ENCODE peak calls at places on chromosomes 13 and 19, in six cellular contexts. A is choroid plexus epithelial cell, T is A673, B is transverse colon, I is HAP-1, Y is pancreas. D is an unnamed sample.
A peak's percentile ranks its signal among the peaks of the same experiment; 100 is the strongest.

GRCh38 chr19:58386576-58387337 is at the start of gene RPS5:
- DNase-seq in Y (peak; percentile 94), I (peak; percentile 99), B (peak; percentile 96), A (peak; percentile 99), T (peak; percentile 99), D (peak; percentile 99)

GRCh38 chr19:24046550-24046949 is 40.4 kb upstream of the ZNF254 start:
- DNase-seq in I (no peak), Y (no peak), A (peak; percentile 78), B (no peak), T (no peak), D (no peak)

GRCh38 chr13:66014757-66015156 is 1215.4 kb downstream of the PCDH9 start:
- DNase-seq in A (no peak), I (no peak), Y (no peak), T (no peak), B (no peak), D (no peak)

GRCh38 chr13:111994578-111994977 is 72.4 kb upstream of the SOX1 start:
- DNase-seq in B (no peak), T (no peak), Y (no peak), I (no peak), A (no peak), D (no peak)

GRCh38 chr13:112752711-112753541 is 63.1 kb downstream of the ATP11A start:
- DNase-seq in A (no peak), Y (no peak), B (no peak), T (no peak), I (no peak), D (peak; percentile 72)

GRCh38 chr19:29366757-29367156 is 153.8 kb upstream of the UQCRFS1 start:
- DNase-seq in B (no peak), T (no peak), I (no peak), Y (no peak), A (no peak), D (no peak)

GRCh38 chr13:104011505-104012270 is 945.5 kb upstream of the SLC10A2 start:
- DNase-seq in I (no peak), T (no peak), Y (no peak), A (no peak), B (no peak), D (no peak)

GRCh38 chr13:86567119-86567518 is 767.9 kb upstream of the SLITRK6 start:
- DNase-seq in I (no peak), Y (peak; percentile 21), A (no peak), B (no peak), T (no peak), D (no peak)

GRCh38 chr13:41098761-41099160 is 33.8 kb downstream of the KBTBD6 start:
- DNase-seq in B (no peak), A (no peak), I (no peak), T (no peak), Y (no peak), D (no peak)

GRCh38 chr19:28242317-28242927 is 970.5 kb downstream of the UQCRFS1 start:
- DNase-seq in T (peak; percentile 43), B (peak; percentile 8), Y (no peak), I (no peak), A (peak; percentile 52), D (peak; percentile 36)

GRCh38 chr13:30829145-30829544 is 76.9 kb upstream of the MEDAG start:
- DNase-seq in T (no peak), A (peak; percentile 52), B (no peak), I (no peak), Y (no peak), D (no peak)

GRCh38 chr19:10105241-10106099 is 692 bp upstream of the PPAN start:
- DNase-seq in Y (no peak), I (no peak), T (no peak), A (no peak), B (peak; percentile 22), D (no peak)

GRCh38 chr13:76846363-76846762 is 39.8 kb downstream of the KCTD12 start:
- DNase-seq in T (no peak), B (no peak), A (no peak), Y (no peak), I (no peak), D (no peak)

GRCh38 chr19:40274585-40275544 is 10.3 kb downstream of the AKT2 start:
- DNase-seq in Y (no peak), A (no peak), I (no peak), B (no peak), T (no peak), D (peak; percentile 67)

GRCh38 chr13:45472171-45472705 is 7.5 kb downstream of the COG3 start:
- DNase-seq in Y (no peak), I (no peak), B (no peak), T (no peak), A (peak; percentile 41), D (no peak)

GRCh38 chr13:52650731-52651130 is 1.9 kb upstream of the SUGT1 start:
- DNase-seq in T (no peak), B (no peak), I (no peak), Y (no peak), A (no peak), D (no peak)

GRCh38 chr19:40612831-40613668 is 11.9 kb downstream of the LTBP4 start:
- DNase-seq in A (peak; percentile 79), I (no peak), T (peak; percentile 83), B (peak; percentile 70), Y (peak; percentile 59), D (no peak)

GRCh38 chr13:41458939-41459753 is 1.8 kb downstream of the RGCC start:
- DNase-seq in Y (peak; percentile 37), A (peak; percentile 82), I (no peak), B (peak; percentile 65), T (peak; percentile 15), D (peak; percentile 63)

GRCh38 chr13:62123409-62123808 is 707.8 kb upstream of the PCDH20 start:
- DNase-seq in Y (no peak), T (no peak), I (no peak), A (peak; percentile 37), B (no peak), D (no peak)

GRCh38 chr13:102870677-102871415 is 25.0 kb downstream of the ERCC5 start:
- DNase-seq in B (peak; percentile 48), Y (peak; percentile 31), I (peak; percentile 46), T (peak; percentile 76), A (peak; percentile 86), D (peak; percentile 37)

DNA sequence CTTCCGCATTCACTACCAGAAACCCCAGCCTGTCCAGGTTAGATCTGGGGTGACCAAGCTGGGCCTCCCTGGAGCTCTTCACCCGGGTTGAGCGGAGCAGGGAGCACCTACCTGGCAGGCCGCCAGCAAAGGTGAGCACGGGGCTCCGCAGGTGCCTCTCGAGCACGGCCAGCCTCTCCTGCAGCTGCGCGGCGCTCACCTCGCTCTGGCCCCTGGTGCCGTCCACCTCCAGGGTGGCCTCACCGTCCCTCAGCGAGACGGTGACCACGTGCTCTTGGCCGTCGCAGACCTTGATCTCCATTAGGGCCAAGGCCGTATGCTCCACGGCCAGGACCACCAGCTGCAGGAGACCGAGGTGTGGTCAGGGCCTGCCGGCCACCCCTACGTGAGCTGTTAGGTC is 42.0 kb downstream of the GAS6 start:
- DNase-seq in Y (no peak), B (no peak), I (no peak), A (no peak), T (no peak), D (no peak)
- H3K4me3 ChIP-seq in Y (no peak overlapping the region), B (no peak overlapping the region), I (no peak overlapping the region), A (no peak overlapping the region), T (no peak overlapping the region), D (no peak overlapping the region)

DNA sequence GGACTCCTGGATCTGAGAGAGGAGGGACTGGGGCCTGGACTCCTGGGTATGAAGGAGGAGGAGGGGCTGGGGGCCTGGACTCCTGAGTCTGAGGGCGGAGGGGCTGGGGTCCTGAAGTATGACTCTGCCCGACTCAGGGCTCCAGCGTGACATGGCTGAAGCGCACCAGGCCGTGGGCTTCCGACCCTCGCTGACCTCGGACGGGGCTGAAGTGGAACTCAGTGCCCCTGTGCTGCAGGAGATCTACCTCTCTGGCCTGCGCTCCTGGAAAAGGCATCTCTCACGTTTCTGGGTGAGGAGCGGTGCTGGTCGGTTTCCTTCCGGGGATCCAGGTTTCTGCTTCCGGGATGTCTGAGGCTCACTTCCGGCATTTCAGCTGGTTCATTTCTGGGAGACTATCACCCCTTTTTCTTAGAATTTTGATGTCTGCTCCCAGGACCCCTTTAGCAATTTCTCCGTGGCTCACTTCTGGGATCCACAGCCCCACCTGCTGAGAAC is 1.2 kb downstream of the CPT1C start:
- DNase-seq in B (no peak), Y (no peak), T (no peak), I (no peak), A (no peak), D (no peak)
- H3K4me3 ChIP-seq in B (no peak overlapping the region), Y (no peak overlapping the region), T (no peak overlapping the region), I (no peak overlapping the region), A (no peak overlapping the region), D (no peak overlapping the region)

GRCh38 chr19:18155095-18156087 is 2.4 kb downstream of the PIK3R2 start:
- DNase-seq in I (no peak), B (peak; percentile 59), A (no peak), Y (peak; percentile 53), T (no peak), D (no peak)
- H3K4me3 ChIP-seq in I (no peak overlapping the region), B (no peak overlapping the region), A (no peak overlapping the region), Y (no peak overlapping the region), T (no peak overlapping the region), D (no peak overlapping the region)

GRCh38 chr19:41859213-41859617 is 840 bp upstream of the RPS19 start:
- DNase-seq in A (no peak), T (no peak), Y (no peak), I (no peak), B (no peak), D (no peak)
- H3K4me3 ChIP-seq in A (peak overlapping the region; percentile 52), T (peak overlapping the region; percentile 87), Y (peak overlapping the region; percentile 96), I (no peak overlapping the region), B (no peak overlapping the region), D (peak overlapping the region; percentile 40)

DNA sequence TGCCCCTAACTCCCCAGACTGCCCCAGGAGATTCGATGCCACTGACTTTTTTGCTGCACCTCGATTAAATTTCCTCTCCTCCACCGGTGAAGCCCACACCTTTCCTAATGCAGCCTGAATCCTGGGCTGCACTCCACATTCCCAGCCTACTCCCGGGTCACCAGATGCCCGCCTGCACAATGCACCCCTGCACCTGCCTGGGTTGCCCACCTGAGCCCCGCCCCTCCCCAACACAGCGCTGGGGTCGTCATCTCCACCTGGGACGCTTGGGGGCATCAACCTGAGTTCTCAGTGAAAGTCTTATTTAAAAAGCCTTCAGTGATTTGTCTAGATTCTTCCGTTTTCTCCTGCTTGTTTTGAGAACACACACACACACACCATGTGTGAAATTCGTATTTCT is 24.5 kb upstream of the DPP9 start:
- DNase-seq in I (no peak), A (no peak), Y (no peak), T (no peak), B (no peak), D (no peak)
- H3K4me3 ChIP-seq in I (no peak overlapping the region), A (no peak overlapping the region), Y (no peak overlapping the region), T (no peak overlapping the region), B (no peak overlapping the region), D (no peak overlapping the region)

GRCh38 chr19:35557539-35558399 is 5.7 kb downstream of the ATP4A start:
- DNase-seq in Y (peak; percentile 82), B (peak; percentile 50), A (peak; percentile 50), T (peak; percentile 83), I (peak; percentile 75), D (no peak)
- H3K4me3 ChIP-seq in Y (peak overlapping the region; percentile 47), B (no peak overlapping the region), A (peak overlapping the region; percentile 50), T (peak overlapping the region; percentile 47), I (peak overlapping the region; percentile 42), D (no peak overlapping the region)

D was measured in Jurkat, Clone E6-1.